ENCODE peak calls at places on chromosome 1, in seven cellular contexts. One of them, this sample, is unnamed.

GRCh38 chr1:46638921-46639320 is 22.3 kb upstream of the MOB3C start:
- DNase-seq in CD8-positive, alpha-beta T cell: no peak
- DNase-seq in IMR-90: no peak
- DNase-seq in fibroblast of the aortic adventitia: no peak
- DNase-seq in cardiac muscle cell: no peak
- DNase-seq in mucosa of descending colon: no peak
- DNase-seq in BJ: no peak
- DNase-seq in this sample: no peak

GRCh38 chr1:24047101-24047459 is 64.9 kb downstream of the MYOM3 start:
- DNase-seq in fibroblast of the aortic adventitia: peak
- DNase-seq in IMR-90: peak
- DNase-seq in CD8-positive, alpha-beta T cell: no peak
- DNase-seq in BJ: peak
- DNase-seq in mucosa of descending colon: no peak
- DNase-seq in cardiac muscle cell: no peak
- DNase-seq in this sample: peak

GRCh38 chr1:64934115-64934880 is 32.1 kb downstream of the JAK1 start:
- DNase-seq in fibroblast of the aortic adventitia: peak
- DNase-seq in mucosa of descending colon: no peak
- DNase-seq in CD8-positive, alpha-beta T cell: no peak
- DNase-seq in IMR-90: peak
- DNase-seq in cardiac muscle cell: no peak
- DNase-seq in BJ: peak
- DNase-seq in this sample: peak

GRCh38 chr1:227895828-227896685 is 51.7 kb downstream of the WNT9A start:
- DNase-seq in IMR-90: peak
- DNase-seq in BJ: no peak
- DNase-seq in CD8-positive, alpha-beta T cell: no peak
- DNase-seq in cardiac muscle cell: peak
- DNase-seq in fibroblast of the aortic adventitia: no peak
- DNase-seq in mucosa of descending colon: peak
- DNase-seq in this sample: no peak

GRCh38 chr1:215192306-215192705 is 109.8 kb downstream of the KCNK2 start:
- DNase-seq in BJ: peak
- DNase-seq in mucosa of descending colon: no peak
- DNase-seq in fibroblast of the aortic adventitia: peak
- DNase-seq in CD8-positive, alpha-beta T cell: no peak
- DNase-seq in cardiac muscle cell: no peak
- DNase-seq in IMR-90: peak
- DNase-seq in this sample: peak

GRCh38 chr1:174060090-174060489 is 37.9 kb upstream of the RC3H1 start:
- DNase-seq in cardiac muscle cell: no peak
- DNase-seq in BJ: no peak
- DNase-seq in mucosa of descending colon: no peak
- DNase-seq in IMR-90: peak
- DNase-seq in CD8-positive, alpha-beta T cell: no peak
- DNase-seq in fibroblast of the aortic adventitia: no peak
- DNase-seq in this sample: no peak

GRCh38 chr1:55143686-55144085 is 71.5 kb downstream of the USP24 start:
- DNase-seq in fibroblast of the aortic adventitia: no peak
- DNase-seq in mucosa of descending colon: no peak
- DNase-seq in CD8-positive, alpha-beta T cell: peak
- DNase-seq in cardiac muscle cell: no peak
- DNase-seq in BJ: no peak
- DNase-seq in IMR-90: no peak
- DNase-seq in this sample: no peak

GRCh38 chr1:29859126-29859525 is 622.8 kb downstream of the PTPRU start:
- DNase-seq in IMR-90: no peak
- DNase-seq in CD8-positive, alpha-beta T cell: no peak
- DNase-seq in cardiac muscle cell: no peak
- DNase-seq in BJ: no peak
- DNase-seq in fibroblast of the aortic adventitia: no peak
- DNase-seq in mucosa of descending colon: no peak
- DNase-seq in this sample: no peak

GRCh38 chr1:221741364-221741970 is 422 bp downstream of the DUSP10 start:
- DNase-seq in CD8-positive, alpha-beta T cell: peak
- DNase-seq in fibroblast of the aortic adventitia: no peak
- DNase-seq in cardiac muscle cell: peak
- DNase-seq in IMR-90: peak
- DNase-seq in BJ: no peak
- DNase-seq in mucosa of descending colon: peak
- DNase-seq in this sample: no peak

GRCh38 chr1:6124746-6125365 is 55.3 kb downstream of the CHD5 start:
- DNase-seq in mucosa of descending colon: peak
- DNase-seq in CD8-positive, alpha-beta T cell: no peak
- DNase-seq in BJ: no peak
- DNase-seq in fibroblast of the aortic adventitia: no peak
- DNase-seq in cardiac muscle cell: no peak
- DNase-seq in IMR-90: no peak
- DNase-seq in this sample: no peak

GRCh38 chr1:167860231-167860923 is 53.6 kb downstream of the ADCY10 start:
- DNase-seq in cardiac muscle cell: no peak
- DNase-seq in BJ: no peak
- DNase-seq in IMR-90: peak
- DNase-seq in fibroblast of the aortic adventitia: peak
- DNase-seq in mucosa of descending colon: no peak
- DNase-seq in CD8-positive, alpha-beta T cell: no peak
- DNase-seq in this sample: no peak

GRCh38 chr1:170539154-170539553 is 7.2 kb downstream of the GORAB start:
- DNase-seq in BJ: no peak
- DNase-seq in fibroblast of the aortic adventitia: no peak
- DNase-seq in cardiac muscle cell: no peak
- DNase-seq in mucosa of descending colon: no peak
- DNase-seq in CD8-positive, alpha-beta T cell: no peak
- DNase-seq in IMR-90: no peak
- DNase-seq in this sample: no peak

GRCh38 chr1:59917026-59917784 is 9.4 kb downstream of the CYP2J2 start:
- DNase-seq in IMR-90: no peak
- DNase-seq in fibroblast of the aortic adventitia: no peak
- DNase-seq in BJ: no peak
- DNase-seq in cardiac muscle cell: no peak
- DNase-seq in CD8-positive, alpha-beta T cell: no peak
- DNase-seq in mucosa of descending colon: no peak
- DNase-seq in this sample: no peak

GRCh38 chr1:198179556-198179981 is 22.8 kb downstream of the NEK7 start:
- DNase-seq in IMR-90: peak
- DNase-seq in BJ: no peak
- DNase-seq in mucosa of descending colon: no peak
- DNase-seq in cardiac muscle cell: no peak
- DNase-seq in CD8-positive, alpha-beta T cell: no peak
- DNase-seq in fibroblast of the aortic adventitia: peak
- DNase-seq in this sample: no peak

GRCh38 chr1:239308701-239309333 is 77.6 kb upstream of the CHRM3 start:
- DNase-seq in BJ: no peak
- DNase-seq in mucosa of descending colon: no peak
- DNase-seq in IMR-90: no peak
- DNase-seq in CD8-positive, alpha-beta T cell: no peak
- DNase-seq in fibroblast of the aortic adventitia: no peak
- DNase-seq in cardiac muscle cell: peak
- DNase-seq in this sample: no peak

GRCh38 chr1:160206421-160207117 is 1.4 kb downstream of the PEA15 start:
- DNase-seq in fibroblast of the aortic adventitia: peak
- DNase-seq in IMR-90: peak
- DNase-seq in BJ: peak
- DNase-seq in CD8-positive, alpha-beta T cell: no peak
- DNase-seq in mucosa of descending colon: no peak
- DNase-seq in cardiac muscle cell: no peak
- DNase-seq in this sample: peak

GRCh38 chr1:84386716-84387479 is 11.4 kb upstream of the DNASE2B start:
- DNase-seq in CD8-positive, alpha-beta T cell: no peak
- DNase-seq in fibroblast of the aortic adventitia: no peak
- DNase-seq in IMR-90: no peak
- DNase-seq in mucosa of descending colon: no peak
- DNase-seq in cardiac muscle cell: no peak
- DNase-seq in BJ: no peak
- DNase-seq in this sample: no peak

GRCh38 chr1:247857069-247857985 is at the start of gene TRIM58:
- DNase-seq in cardiac muscle cell: peak
- DNase-seq in IMR-90: no peak
- DNase-seq in CD8-positive, alpha-beta T cell: no peak
- DNase-seq in fibroblast of the aortic adventitia: no peak
- DNase-seq in BJ: no peak
- DNase-seq in mucosa of descending colon: peak
- DNase-seq in this sample: peak

GRCh38 chr1:115980998-115981993 is 5.0 kb downstream of the SLC22A15 start:
- DNase-seq in IMR-90: peak
- DNase-seq in fibroblast of the aortic adventitia: peak
- DNase-seq in cardiac muscle cell: peak
- DNase-seq in mucosa of descending colon: no peak
- DNase-seq in BJ: no peak
- DNase-seq in CD8-positive, alpha-beta T cell: no peak
- DNase-seq in this sample: peak

GRCh38 chr1:94973271-94973922 is 46.5 kb upstream of the CNN3 start:
- DNase-seq in mucosa of descending colon: no peak
- DNase-seq in BJ: no peak
- DNase-seq in CD8-positive, alpha-beta T cell: no peak
- DNase-seq in fibroblast of the aortic adventitia: peak
- DNase-seq in IMR-90: no peak
- DNase-seq in cardiac muscle cell: no peak
- DNase-seq in this sample: no peak

GRCh38 chr1:154407021-154407865 is 2.1 kb downstream of the IL6R start:
- DNase-seq in BJ: no peak
- DNase-seq in fibroblast of the aortic adventitia: no peak
- DNase-seq in CD8-positive, alpha-beta T cell: no peak
- DNase-seq in IMR-90: no peak
- DNase-seq in mucosa of descending colon: peak
- DNase-seq in cardiac muscle cell: no peak
- DNase-seq in this sample: no peak

GRCh38 chr1:147612366-147612765 is 58.0 kb downstream of the ACP6 start:
- DNase-seq in IMR-90: no peak
- DNase-seq in BJ: no peak
- DNase-seq in CD8-positive, alpha-beta T cell: no peak
- DNase-seq in fibroblast of the aortic adventitia: no peak
- DNase-seq in cardiac muscle cell: no peak
- DNase-seq in mucosa of descending colon: no peak
- DNase-seq in this sample: no peak

GRCh38 chr1:234322979-234323378 is 50.3 kb upstream of the COA6 start:
- DNase-seq in cardiac muscle cell: peak
- DNase-seq in BJ: no peak
- DNase-seq in IMR-90: peak
- DNase-seq in mucosa of descending colon: no peak
- DNase-seq in fibroblast of the aortic adventitia: peak
- DNase-seq in CD8-positive, alpha-beta T cell: peak
- DNase-seq in this sample: peak

GRCh38 chr1:234326493-234327366 is 46.5 kb upstream of the COA6 start:
- DNase-seq in cardiac muscle cell: peak
- DNase-seq in mucosa of descending colon: no peak
- DNase-seq in IMR-90: peak
- DNase-seq in fibroblast of the aortic adventitia: peak
- DNase-seq in BJ: no peak
- DNase-seq in CD8-positive, alpha-beta T cell: peak
- DNase-seq in this sample: peak

GRCh38 chr1:234324668-234325225 is 48.5 kb upstream of the COA6 start:
- DNase-seq in BJ: no peak
- DNase-seq in IMR-90: no peak
- DNase-seq in fibroblast of the aortic adventitia: no peak
- DNase-seq in mucosa of descending colon: no peak
- DNase-seq in CD8-positive, alpha-beta T cell: no peak
- DNase-seq in cardiac muscle cell: no peak
- DNase-seq in this sample: no peak

GRCh38 chr1:234327577-234328164 is 45.6 kb upstream of the COA6 start:
- DNase-seq in BJ: no peak
- DNase-seq in cardiac muscle cell: peak
- DNase-seq in IMR-90: no peak
- DNase-seq in CD8-positive, alpha-beta T cell: no peak
- DNase-seq in fibroblast of the aortic adventitia: no peak
- DNase-seq in mucosa of descending colon: no peak
- DNase-seq in this sample: no peak

DNA sequence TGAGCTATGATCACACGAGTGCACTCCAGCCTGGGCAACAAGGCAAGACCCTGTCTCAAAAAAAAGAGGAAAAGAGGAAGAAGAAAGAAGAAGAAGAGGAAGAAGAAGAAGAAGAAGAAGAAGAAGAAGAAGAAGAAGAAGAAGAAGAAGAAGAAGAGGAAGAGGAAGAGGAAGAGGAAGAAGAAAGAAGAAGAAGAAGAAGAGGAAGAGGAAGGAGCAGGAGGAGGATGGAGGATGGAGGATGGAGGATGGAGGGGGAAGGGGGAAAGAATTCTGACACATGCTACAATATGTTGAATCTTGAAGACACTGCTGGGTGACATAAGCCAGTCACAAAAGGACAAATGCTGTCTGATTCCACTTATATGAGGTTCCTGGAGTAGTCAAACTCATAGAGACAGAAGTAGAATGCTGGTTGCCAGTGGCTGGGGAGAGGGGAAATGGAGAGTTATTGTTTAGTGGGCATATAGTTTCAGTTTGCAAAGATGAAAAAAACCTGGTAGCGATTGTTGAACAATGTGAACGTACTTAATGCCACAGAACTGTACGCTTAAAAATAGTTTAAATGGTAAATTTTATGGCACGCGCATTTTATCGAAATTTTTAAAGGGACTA is 47.3 kb upstream of the COA6 start:
- DNase-seq in cardiac muscle cell: no peak
- DNase-seq in fibroblast of the aortic adventitia: no peak
- DNase-seq in CD8-positive, alpha-beta T cell: no peak
- DNase-seq in IMR-90: no peak
- DNase-seq in BJ: no peak
- DNase-seq in mucosa of descending colon: no peak
- DNase-seq in this sample: no peak
- H3K4me3 ChIP-seq in cardiac muscle cell: no peak
- H3K4me3 ChIP-seq in fibroblast of the aortic adventitia: no peak
- H3K4me3 ChIP-seq in CD8-positive, alpha-beta T cell: peak
- H3K4me3 ChIP-seq in IMR-90: no peak
- H3K4me3 ChIP-seq in BJ: peak
- H3K4me3 ChIP-seq in mucosa of descending colon: no peak
- H3K4me3 ChIP-seq in this sample: peak

DNA sequence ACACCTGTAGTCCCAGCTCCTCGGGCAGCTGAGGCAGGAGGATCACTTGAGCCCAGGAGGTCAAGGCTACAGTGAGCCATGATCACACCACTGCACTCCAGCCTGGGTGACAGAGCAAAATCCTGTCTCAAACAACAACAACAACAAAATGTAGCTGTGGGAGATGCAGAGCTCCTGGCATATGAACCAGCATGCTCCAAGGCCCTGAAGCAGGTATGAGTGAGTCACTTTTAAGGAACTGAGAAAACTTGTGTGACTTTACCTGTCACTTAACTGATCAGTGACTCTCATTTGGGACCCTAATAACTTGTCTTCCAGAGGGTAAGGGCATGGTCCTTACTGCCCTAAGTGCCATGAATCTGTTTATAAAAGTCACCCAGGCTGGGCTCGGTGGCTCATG is 19.4 kb upstream of the TMEM222 start:
- DNase-seq in fibroblast of the aortic adventitia: no peak
- DNase-seq in BJ: no peak
- DNase-seq in mucosa of descending colon: no peak
- DNase-seq in IMR-90: no peak
- DNase-seq in cardiac muscle cell: no peak
- DNase-seq in CD8-positive, alpha-beta T cell: no peak
- DNase-seq in this sample: no peak
- TF ChIP-seq CTCF in fibroblast of the aortic adventitia: no peak
- TF ChIP-seq CTCF in BJ: no peak
- TF ChIP-seq CTCF in mucosa of descending colon: no peak
- TF ChIP-seq CTCF in IMR-90: no peak
- TF ChIP-seq CTCF in cardiac muscle cell: no peak
- TF ChIP-seq CTCF in CD8-positive, alpha-beta T cell: no peak
- TF ChIP-seq CTCF in this sample: no peak

GRCh38 chr1:225882699-225883615 is 777 bp upstream of the TMEM63A start:
- DNase-seq in fibroblast of the aortic adventitia: peak
- DNase-seq in cardiac muscle cell: peak
- DNase-seq in IMR-90: peak
- DNase-seq in mucosa of descending colon: peak
- DNase-seq in CD8-positive, alpha-beta T cell: peak
- DNase-seq in BJ: no peak
- DNase-seq in this sample: peak
- H3K4me3 ChIP-seq in fibroblast of the aortic adventitia: peak
- H3K4me3 ChIP-seq in cardiac muscle cell: peak
- H3K4me3 ChIP-seq in IMR-90: peak
- H3K4me3 ChIP-seq in mucosa of descending colon: peak
- H3K4me3 ChIP-seq in CD8-positive, alpha-beta T cell: peak
- H3K4me3 ChIP-seq in BJ: peak
- H3K4me3 ChIP-seq in this sample: peak

GRCh38 chr1:209875510-209875909 is 47.7 kb downstream of the UTP25 start:
- DNase-seq in fibroblast of the aortic adventitia: peak
- DNase-seq in IMR-90: peak
- DNase-seq in cardiac muscle cell: peak
- DNase-seq in BJ: no peak
- DNase-seq in CD8-positive, alpha-beta T cell: no peak
- DNase-seq in mucosa of descending colon: no peak
- DNase-seq in this sample: peak
- TF ChIP-seq CTCF in fibroblast of the aortic adventitia: peak
- TF ChIP-seq CTCF in IMR-90: peak
- TF ChIP-seq CTCF in cardiac muscle cell: peak
- TF ChIP-seq CTCF in BJ: peak
- TF ChIP-seq CTCF in CD8-positive, alpha-beta T cell: no peak
- TF ChIP-seq CTCF in mucosa of descending colon: no peak
- TF ChIP-seq CTCF in this sample: peak

This sample was measured in fibroblast of pulmonary artery.